ENCODE peak calls at places on chromosomes 2 and 18, in eight cellular contexts. S is stomach, Y is SK-N-SH, T is H1, Q is A549, I is K562, A is tibial nerve, F is suprapubic skin. O is an unnamed sample.

GRCh38 chr18:23932385-23933067 is 82.0 kb upstream of the TTC39C start:
- DNase-seq in S (no peak), Y (no peak), T (no peak), Q (no peak), I (no peak), A (no peak), F (no peak), O (no peak)

GRCh38 chr18:47323158-47323557 is 71.7 kb upstream of the SKOR2 start:
- DNase-seq in S (no peak), Y (no peak), T (no peak), Q (no peak), I (no peak), A (no peak), F (no peak), O (no peak)

GRCh38 chr2:65686928-65687521 is 254.6 kb upstream of the SPRED2 start:
- DNase-seq in S (no peak), Y (no peak), T (no peak), Q (no peak), I (peak), A (no peak), F (no peak), O (no peak)

GRCh38 chr18:67600181-67600631 is 83.7 kb upstream of the DSEL start:
- DNase-seq in S (no peak), Y (peak), T (no peak), Q (no peak), I (no peak), A (no peak), F (no peak), O (no peak)

GRCh38 chr2:47303341-47304148 is 99.4 kb upstream of the MSH2 start:
- DNase-seq in S (no peak), Y (no peak), T (no peak), Q (no peak), I (peak), A (no peak), F (no peak), O (no peak)

GRCh38 chr2:175726213-175726612 is 275.9 kb downstream of the LNPK start:
- DNase-seq in S (no peak), Y (no peak), T (no peak), Q (no peak), I (no peak), A (no peak), F (no peak), O (no peak)

GRCh38 chr2:218618102-218618860 is 10.6 kb downstream of the PLCD4 start:
- DNase-seq in S (no peak), Y (peak), T (no peak), Q (no peak), I (no peak), A (no peak), F (no peak), O (no peak)

GRCh38 chr2:108994250-108994649 is 5.2 kb upstream of the EDAR start:
- DNase-seq in S (no peak), Y (no peak), T (no peak), Q (no peak), I (no peak), A (no peak), F (no peak), O (no peak)

GRCh38 chr2:220556658-220557057 is 929.2 kb downstream of the SLC4A3 start:
- DNase-seq in S (no peak), Y (no peak), T (no peak), Q (no peak), I (no peak), A (no peak), F (no peak), O (no peak)

GRCh38 chr2:18268400-18268799 is 292.1 kb downstream of the RDH14 start:
- DNase-seq in S (no peak), Y (no peak), T (no peak), Q (no peak), I (no peak), A (no peak), F (no peak), O (no peak)

GRCh38 chr2:219099319-219099718 is 38.6 kb upstream of the IHH start:
- DNase-seq in S (no peak), Y (no peak), T (no peak), Q (no peak), I (no peak), A (no peak), F (no peak), O (no peak)

GRCh38 chr18:63178526-63178880 is 141.1 kb downstream of the BCL2 start:
- DNase-seq in S (no peak), Y (no peak), T (no peak), Q (no peak), I (no peak), A (peak), F (peak), O (peak)

GRCh38 chr2:138107288-138107687 is 143.0 kb downstream of the HNMT start:
- DNase-seq in S (no peak), Y (no peak), T (no peak), Q (no peak), I (no peak), A (no peak), F (no peak), O (no peak)

GRCh38 chr18:12839526-12840196 is 44.4 kb downstream of the PTPN2 start:
- DNase-seq in S (no peak), Y (no peak), T (no peak), Q (no peak), I (no peak), A (no peak), F (no peak), O (no peak)

GRCh38 chr2:20862850-20863249 is 39.9 kb upstream of the LDAH start:
- DNase-seq in S (no peak), Y (no peak), T (no peak), Q (no peak), I (no peak), A (no peak), F (no peak), O (no peak)

GRCh38 chr2:237955640-237956401 is 11.0 kb upstream of the UBE2F start:
- DNase-seq in S (no peak), Y (peak), T (no peak), Q (no peak), I (no peak), A (no peak), F (no peak), O (no peak)

GRCh38 chr2:35973132-35973736 is 382.3 kb upstream of the CRIM1 start:
- DNase-seq in S (no peak), Y (peak), T (no peak), Q (peak), I (no peak), A (no peak), F (no peak), O (no peak)

GRCh38 chr2:230130668-230131364 is 62.1 kb upstream of the SLC16A14 start:
- DNase-seq in S (no peak), Y (no peak), T (no peak), Q (no peak), I (peak), A (peak), F (no peak), O (peak)

GRCh38 chr18:41985914-41986313 is 30.9 kb downstream of the PIK3C3 start:
- DNase-seq in S (no peak), Y (no peak), T (no peak), Q (no peak), I (no peak), A (no peak), F (no peak), O (no peak)

GRCh38 chr18:8264861-8265411 is 344.3 kb upstream of the RAB12 start:
- DNase-seq in S (no peak), Y (peak), T (no peak), Q (no peak), I (no peak), A (no peak), F (no peak), O (no peak)

GRCh38 chr2:3488768-3489448 is 30.4 kb downstream of the ADI1 start:
- DNase-seq in S (no peak), Y (peak), T (no peak), Q (no peak), I (peak), A (no peak), F (peak), O (no peak)

GRCh38 chr2:36413218-36413617 is 57.6 kb downstream of the CRIM1 start:
- DNase-seq in S (no peak), Y (no peak), T (no peak), Q (no peak), I (no peak), A (no peak), F (no peak), O (no peak)

GRCh38 chr2:221197223-221197622 is 374.9 kb downstream of the EPHA4 start:
- DNase-seq in S (no peak), Y (no peak), T (no peak), Q (no peak), I (no peak), A (no peak), F (no peak), O (no peak)

GRCh38 chr2:6917071-6917760 is at the start of gene RNF144A:
- DNase-seq in S (peak), Y (peak), T (no peak), Q (peak), I (peak), A (peak), F (no peak), O (peak)

GRCh38 chr2:152566728-152567069 is 150.6 kb downstream of the PRPF40A start:
- DNase-seq in S (no peak), Y (no peak), T (no peak), Q (no peak), I (no peak), A (no peak), F (no peak), O (no peak)

GRCh38 chr2:233907627-233908026 is 9.5 kb upstream of the TRPM8 start:
- DNase-seq in S (no peak), Y (no peak), T (no peak), Q (no peak), I (no peak), A (no peak), F (no peak), O (no peak)

GRCh38 chr2:21772624-21773023 is 648.9 kb downstream of the TDRD15 start:
- DNase-seq in S (no peak), Y (no peak), T (no peak), Q (no peak), I (no peak), A (no peak), F (no peak), O (no peak)

GRCh38 chr18:10049721-10050120 is 135.9 kb downstream of the VAPA start:
- DNase-seq in S (no peak), Y (no peak), T (no peak), Q (no peak), I (no peak), A (no peak), F (no peak), O (no peak)
- TF ChIP-seq EP300 in S (no peak), Y (no peak), T (no peak), Q (no peak), I (no peak), A (peak), F (no peak), O (no peak)

DNA sequence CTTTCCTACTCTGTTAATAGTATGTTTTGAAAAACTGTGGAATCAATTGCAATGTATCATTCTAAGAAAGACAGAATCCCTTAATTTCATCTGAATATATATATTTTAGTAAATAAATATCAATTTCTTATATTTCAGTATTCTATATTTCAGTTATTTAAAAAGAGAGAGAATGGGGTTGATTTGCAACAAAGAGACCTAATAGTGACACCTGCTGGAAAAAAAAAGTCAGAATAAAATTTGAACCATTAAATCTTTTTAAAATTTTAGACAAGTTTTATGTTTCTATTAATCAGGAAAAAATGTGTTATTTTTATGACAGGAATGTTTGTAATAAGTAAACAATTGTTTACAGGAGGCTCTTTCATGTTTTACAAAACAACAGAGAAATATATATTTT is 20.7 kb upstream of the CCNT2 start:
- DNase-seq in S (no peak), Y (peak), T (no peak), Q (no peak), I (no peak), A (no peak), F (no peak), O (no peak)
- TF ChIP-seq EP300 in S (no peak), Y (no peak), T (no peak), Q (no peak), I (no peak), A (no peak), F (no peak), O (no peak)

GRCh38 chr2:189613077-189613636 is 32.6 kb upstream of the SLC40A1 start:
- DNase-seq in S (no peak), Y (no peak), T (no peak), Q (peak), I (peak), A (peak), F (no peak), O (peak)
- TF ChIP-seq EP300 in S (no peak), Y (no peak), T (no peak), Q (no peak), I (peak), A (peak), F (no peak), O (no peak)

DNA sequence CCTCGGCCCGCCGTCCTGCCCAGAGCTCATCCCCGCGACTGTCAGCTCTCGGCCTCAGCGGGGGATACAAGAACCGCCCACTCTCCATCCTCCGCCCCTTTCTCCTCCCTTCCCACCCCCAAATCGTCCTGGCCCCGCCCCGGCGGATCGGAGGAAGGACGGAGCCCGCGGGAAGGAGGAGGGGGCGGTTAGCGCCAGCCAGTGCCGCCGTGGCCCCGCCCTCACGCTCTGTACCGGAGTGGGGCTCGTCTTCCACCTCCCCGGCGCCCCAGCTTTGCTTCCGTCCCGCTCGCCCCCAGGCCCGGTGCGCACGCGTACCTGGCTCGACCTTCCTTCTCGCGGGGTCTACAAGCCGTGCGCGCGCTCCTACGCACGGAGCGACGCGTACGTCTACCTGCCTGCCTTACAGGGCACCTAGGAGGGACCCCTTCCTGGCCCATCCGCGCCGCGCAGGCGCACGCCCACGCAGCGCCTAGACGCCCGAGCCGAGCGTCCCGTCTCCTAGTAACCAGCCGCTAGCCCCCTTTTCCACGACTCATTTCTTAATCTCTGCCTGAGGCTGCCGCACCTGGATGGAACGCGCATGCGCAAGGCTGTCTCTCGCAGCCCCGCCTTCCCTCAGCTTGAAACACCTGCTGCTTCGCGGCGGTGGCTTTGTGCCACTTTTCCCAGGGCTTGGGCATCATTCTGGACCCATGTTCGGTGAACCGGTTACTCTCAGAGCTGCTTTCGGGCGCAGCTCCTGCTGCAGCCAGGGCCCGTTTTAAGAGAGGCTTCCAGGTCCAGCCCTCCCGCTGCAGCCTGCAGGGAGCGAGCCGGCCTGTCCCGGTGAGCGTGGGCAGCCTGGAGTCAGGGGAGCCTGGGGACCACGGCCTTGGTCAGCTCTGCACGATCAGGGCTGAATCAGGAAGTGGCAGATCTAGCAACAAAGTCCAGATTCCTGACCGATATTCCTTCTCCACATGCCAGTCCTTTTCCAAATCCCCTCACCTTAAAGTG is at the start of gene C2orf15:
- DNase-seq in S (peak), Y (peak), T (peak), Q (peak), I (peak), A (peak), F (peak), O (peak)
- TF ChIP-seq EP300 in S (no peak), Y (no peak), T (no peak), Q (no peak), I (no peak), A (peak), F (no peak), O (no peak)

DNA sequence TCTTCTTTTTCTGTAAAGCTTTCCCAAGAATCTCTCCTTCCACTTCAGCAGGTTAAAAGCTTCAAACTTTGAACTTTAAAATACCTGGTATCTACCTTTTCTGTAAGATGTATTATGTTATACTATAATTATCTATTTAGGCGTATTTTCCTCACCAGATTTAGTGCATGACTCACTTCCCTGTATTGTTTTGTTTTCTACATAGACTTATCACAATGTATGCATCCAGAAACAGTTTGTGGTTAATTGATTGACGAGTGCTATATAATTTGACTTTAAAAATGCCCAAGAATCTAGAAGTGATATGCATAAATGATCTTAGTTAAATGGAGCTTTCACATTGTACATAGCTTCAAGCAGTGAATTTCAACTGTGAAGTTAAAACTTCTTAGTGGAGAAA is 473.9 kb upstream of the CDH2 start:
- DNase-seq in S (no peak), Y (no peak), T (no peak), Q (no peak), I (no peak), A (no peak), F (no peak), O (no peak)
- TF ChIP-seq EP300 in S (no peak), Y (no peak), T (no peak), Q (no peak), I (no peak), A (no peak), F (no peak), O (no peak)

DNA sequence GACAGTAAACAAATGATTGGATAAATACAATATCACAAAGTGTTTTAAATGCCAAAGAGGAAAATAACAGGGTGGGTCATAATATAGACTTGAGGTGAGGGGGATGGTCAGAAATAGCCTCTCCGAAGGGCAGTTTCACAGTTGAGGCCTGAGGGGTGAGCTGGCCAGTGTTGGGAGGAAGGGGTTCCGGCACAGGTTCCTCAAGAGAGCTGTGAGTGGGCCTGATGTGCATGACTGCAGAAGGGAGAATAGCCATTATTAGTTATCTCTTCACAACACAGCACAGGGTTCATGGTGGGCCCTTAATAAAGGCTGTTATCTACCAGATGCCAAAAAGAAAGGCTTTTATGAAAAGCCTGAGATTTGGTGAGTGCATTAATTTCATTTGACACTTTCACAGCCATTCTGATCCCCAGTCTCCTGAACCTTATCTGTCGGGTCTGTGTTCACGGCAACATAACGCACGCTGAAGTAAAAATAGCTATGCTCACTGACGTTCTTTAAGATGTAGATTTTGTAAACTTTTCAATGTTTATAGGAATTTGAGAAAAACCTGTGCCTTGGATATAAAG is 39.6 kb downstream of the POLR1A start:
- DNase-seq in S (no peak), Y (peak), T (no peak), Q (no peak), I (no peak), A (no peak), F (no peak), O (no peak)
- TF ChIP-seq EP300 in S (no peak), Y (peak), T (no peak), Q (no peak), I (no peak), A (no peak), F (no peak), O (no peak)

GRCh38 chr2:42754776-42755140 is 9.2 kb downstream of the OXER1 start:
- DNase-seq in S (no peak), Y (peak), T (no peak), Q (no peak), I (no peak), A (no peak), F (no peak), O (no peak)
- TF ChIP-seq EP300 in S (no peak), Y (no peak), T (no peak), Q (no peak), I (no peak), A (no peak), F (no peak), O (no peak)

DNA sequence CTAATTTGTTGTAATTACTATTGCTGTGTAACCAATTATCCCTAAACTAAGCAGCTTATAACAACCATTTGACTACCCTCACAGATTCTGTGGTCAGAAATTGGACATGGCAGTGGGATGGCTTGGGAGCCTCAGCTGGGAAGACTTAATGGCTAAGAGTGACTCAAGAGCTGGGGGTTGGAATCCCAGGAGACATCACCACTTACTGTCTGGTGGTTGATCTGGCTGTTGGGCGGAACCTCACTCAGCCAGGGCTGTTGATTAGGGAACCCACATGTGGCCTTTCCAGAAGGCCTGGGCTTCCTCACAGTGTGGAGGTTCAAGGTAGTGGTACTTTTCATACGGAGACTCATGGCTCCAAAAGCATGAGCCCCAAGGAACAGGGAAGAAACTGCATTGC is 49.8 kb downstream of the E2F6 start:
- DNase-seq in S (no peak), Y (no peak), T (no peak), Q (no peak), I (no peak), A (no peak), F (no peak), O (no peak)
- TF ChIP-seq EP300 in S (no peak), Y (no peak), T (no peak), Q (no peak), I (no peak), A (no peak), F (no peak), O (no peak)

DNA sequence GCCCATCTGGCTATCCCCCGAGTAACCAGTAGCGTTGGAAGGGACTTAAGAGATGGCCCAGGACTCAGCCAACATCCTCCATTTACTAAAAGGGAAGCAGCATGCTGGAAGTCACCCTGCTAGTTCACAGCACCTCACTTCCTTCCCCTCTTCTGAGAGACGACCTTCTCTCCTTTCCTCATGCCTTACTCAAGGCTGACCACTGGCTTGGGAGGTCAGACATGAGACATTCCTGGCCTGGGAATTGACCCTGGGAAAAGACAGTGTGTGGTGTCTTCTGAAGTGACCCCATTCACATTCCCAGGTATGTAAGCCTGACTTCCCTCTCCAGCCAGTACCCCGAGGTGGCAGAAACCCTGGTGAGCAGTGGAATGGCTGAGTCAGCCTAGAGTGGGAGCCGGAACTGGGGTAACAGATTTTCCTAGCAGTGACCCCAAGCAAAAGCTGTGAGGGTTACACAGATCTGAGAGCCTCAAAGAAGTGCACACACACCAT is 92.4 kb downstream of the PLB1 start:
- DNase-seq in S (no peak), Y (no peak), T (no peak), Q (no peak), I (no peak), A (no peak), F (no peak), O (no peak)
- TF ChIP-seq EP300 in S (no peak), Y (no peak), T (no peak), Q (no peak), I (no peak), A (no peak), F (no peak), O (no peak)

O was measured in ovary.